ENCODE peak calls at places on chromosomes 6 and 20, in seven cellular contexts. One of them, this sample, is unnamed.

GRCh38 chr6:168737481-168737880 is 296.5 kb downstream of the SMOC2 start:
- DNase-seq in activated B cell treated with CpG ODN at 0.5 μM for 24 hours: no peak
- DNase-seq in bronchial epithelial cell: peak; percentile 20
- DNase-seq in NCI-H345: no peak
- DNase-seq in ecto neural progenitor cell: no peak
- DNase-seq in HTR-8/SVneo: no peak
- DNase-seq in GM06990: no peak
- DNase-seq in this sample: no peak

GRCh38 chr6:132968419-132968950 is 154.1 kb downstream of the RPS12 start:
- DNase-seq in activated B cell treated with CpG ODN at 0.5 μM for 24 hours: no peak
- DNase-seq in bronchial epithelial cell: no peak
- DNase-seq in NCI-H345: no peak
- DNase-seq in ecto neural progenitor cell: no peak
- DNase-seq in HTR-8/SVneo: no peak
- DNase-seq in GM06990: no peak
- DNase-seq in this sample: no peak

GRCh38 chr20:48797275-48797825 is 30.4 kb downstream of the PREX1 start:
- DNase-seq in activated B cell treated with CpG ODN at 0.5 μM for 24 hours: no peak
- DNase-seq in bronchial epithelial cell: no peak
- DNase-seq in NCI-H345: no peak
- DNase-seq in ecto neural progenitor cell: peak; percentile 60
- DNase-seq in HTR-8/SVneo: no peak
- DNase-seq in GM06990: no peak
- DNase-seq in this sample: no peak

GRCh38 chr6:34386316-34387137 is 5.9 kb downstream of the NUDT3 start:
- DNase-seq in activated B cell treated with CpG ODN at 0.5 μM for 24 hours: no peak
- DNase-seq in bronchial epithelial cell: peak; percentile 75
- DNase-seq in NCI-H345: no peak
- DNase-seq in ecto neural progenitor cell: no peak
- DNase-seq in HTR-8/SVneo: no peak
- DNase-seq in GM06990: no peak
- DNase-seq in this sample: no peak

GRCh38 chr6:47700051-47700450 is 1.7 kb downstream of the ADGRF4 start:
- DNase-seq in activated B cell treated with CpG ODN at 0.5 μM for 24 hours: no peak
- DNase-seq in bronchial epithelial cell: peak; percentile 100
- DNase-seq in NCI-H345: no peak
- DNase-seq in ecto neural progenitor cell: no peak
- DNase-seq in HTR-8/SVneo: peak; percentile 45
- DNase-seq in GM06990: no peak
- DNase-seq in this sample: no peak

GRCh38 chr6:48928937-48929336 is 534.1 kb downstream of the MMUT start:
- DNase-seq in activated B cell treated with CpG ODN at 0.5 μM for 24 hours: no peak
- DNase-seq in bronchial epithelial cell: no peak
- DNase-seq in NCI-H345: no peak
- DNase-seq in ecto neural progenitor cell: no peak
- DNase-seq in HTR-8/SVneo: no peak
- DNase-seq in GM06990: no peak
- DNase-seq in this sample: no peak

GRCh38 chr6:132354517-132355167 is 46.6 kb downstream of the MOXD1 start:
- DNase-seq in activated B cell treated with CpG ODN at 0.5 μM for 24 hours: peak; percentile 80
- DNase-seq in bronchial epithelial cell: peak; percentile 77
- DNase-seq in NCI-H345: no peak
- DNase-seq in ecto neural progenitor cell: no peak
- DNase-seq in HTR-8/SVneo: no peak
- DNase-seq in GM06990: peak; percentile 43
- DNase-seq in this sample: no peak

GRCh38 chr6:163897669-163898068 is 483.2 kb downstream of the QKI start:
- DNase-seq in activated B cell treated with CpG ODN at 0.5 μM for 24 hours: no peak
- DNase-seq in bronchial epithelial cell: no peak
- DNase-seq in NCI-H345: no peak
- DNase-seq in ecto neural progenitor cell: no peak
- DNase-seq in HTR-8/SVneo: no peak
- DNase-seq in GM06990: no peak
- DNase-seq in this sample: no peak

GRCh38 chr20:38514185-38514584 is 41.5 kb downstream of the RALGAPB start:
- DNase-seq in activated B cell treated with CpG ODN at 0.5 μM for 24 hours: no peak
- DNase-seq in bronchial epithelial cell: no peak
- DNase-seq in NCI-H345: no peak
- DNase-seq in ecto neural progenitor cell: no peak
- DNase-seq in HTR-8/SVneo: no peak
- DNase-seq in GM06990: no peak
- DNase-seq in this sample: no peak

GRCh38 chr20:60268502-60268901 is 310.3 kb downstream of the CDH26 start:
- DNase-seq in activated B cell treated with CpG ODN at 0.5 μM for 24 hours: no peak
- DNase-seq in bronchial epithelial cell: no peak
- DNase-seq in NCI-H345: no peak
- DNase-seq in ecto neural progenitor cell: no peak
- DNase-seq in HTR-8/SVneo: no peak
- DNase-seq in GM06990: no peak
- DNase-seq in this sample: no peak

GRCh38 chr6:143940011-143940597 is 68.0 kb downstream of the PLAGL1 start:
- DNase-seq in activated B cell treated with CpG ODN at 0.5 μM for 24 hours: no peak
- DNase-seq in bronchial epithelial cell: peak; percentile 62
- DNase-seq in NCI-H345: peak; percentile 24
- DNase-seq in ecto neural progenitor cell: no peak
- DNase-seq in HTR-8/SVneo: peak; percentile 59
- DNase-seq in GM06990: peak; percentile 32
- DNase-seq in this sample: peak; percentile 84

GRCh38 chr20:22420116-22420598 is 164.2 kb downstream of the FOXA2 start:
- DNase-seq in activated B cell treated with CpG ODN at 0.5 μM for 24 hours: no peak
- DNase-seq in bronchial epithelial cell: no peak
- DNase-seq in NCI-H345: no peak
- DNase-seq in ecto neural progenitor cell: no peak
- DNase-seq in HTR-8/SVneo: no peak
- DNase-seq in GM06990: no peak
- DNase-seq in this sample: no peak

GRCh38 chr6:134145786-134146185 is 93.4 kb upstream of the SLC2A12 start:
- DNase-seq in activated B cell treated with CpG ODN at 0.5 μM for 24 hours: no peak
- DNase-seq in bronchial epithelial cell: no peak
- DNase-seq in NCI-H345: no peak
- DNase-seq in ecto neural progenitor cell: no peak
- DNase-seq in HTR-8/SVneo: no peak
- DNase-seq in GM06990: no peak
- DNase-seq in this sample: no peak

GRCh38 chr6:10528170-10528981 is 7.2 kb downstream of the GCNT2 start:
- DNase-seq in activated B cell treated with CpG ODN at 0.5 μM for 24 hours: no peak
- DNase-seq in bronchial epithelial cell: peak; percentile 83
- DNase-seq in NCI-H345: no peak
- DNase-seq in ecto neural progenitor cell: no peak
- DNase-seq in HTR-8/SVneo: peak; percentile 59
- DNase-seq in GM06990: peak; percentile 54
- DNase-seq in this sample: peak; percentile 51

GRCh38 chr20:62367136-62367482 is at the start of gene LAMA5:
- DNase-seq in activated B cell treated with CpG ODN at 0.5 μM for 24 hours: peak; percentile 59
- DNase-seq in bronchial epithelial cell: no peak
- DNase-seq in NCI-H345: peak; percentile 68
- DNase-seq in ecto neural progenitor cell: peak; percentile 86
- DNase-seq in HTR-8/SVneo: peak; percentile 87
- DNase-seq in GM06990: no peak
- DNase-seq in this sample: peak; percentile 85

GRCh38 chr6:169780571-169781091 is 29.2 kb downstream of the ERMARD start:
- DNase-seq in activated B cell treated with CpG ODN at 0.5 μM for 24 hours: no peak
- DNase-seq in bronchial epithelial cell: peak; percentile 82
- DNase-seq in NCI-H345: no peak
- DNase-seq in ecto neural progenitor cell: no peak
- DNase-seq in HTR-8/SVneo: no peak
- DNase-seq in GM06990: no peak
- DNase-seq in this sample: no peak